ENCODE peak calls at places on chromosomes 11 and 22, in six cellular contexts. T is HS-27A, G is T-helper 2 cell, S is A172, O is mesothelial cell of epicardium, E is foreskin fibroblast. C is an unnamed sample.
A peak's percentile ranks its signal among the peaks of the same experiment; 100 is the strongest.

GRCh38 chr11:71931245-71931602 is 2.4 kb downstream of the RNF121 start:
- DNase-seq in T (no peak), G (no peak), S (no peak), O (no peak), E (no peak), C (no peak)

GRCh38 chr22:46233231-46233630 is 16.9 kb downstream of the CDPF1 start:
- DNase-seq in T (no peak), G (no peak), S (peak; percentile 46), O (no peak), E (peak; percentile 26), C (peak; percentile 52)

GRCh38 chr11:126082251-126083109 is 19.8 kb upstream of the CDON start:
- DNase-seq in T (no peak), G (no peak), S (no peak), O (no peak), E (no peak), C (no peak)

GRCh38 chr11:72627594-72628281 is 46.5 kb downstream of the PDE2A start:
- DNase-seq in T (no peak), G (no peak), S (no peak), O (no peak), E (no peak), C (no peak)

GRCh38 chr11:72336163-72336562 is 92.2 kb upstream of the PHOX2A start:
- DNase-seq in T (no peak), G (no peak), S (no peak), O (no peak), E (no peak), C (no peak)

GRCh38 chr11:57598831-57599155 is 1.3 kb downstream of the SERPING1 start:
- DNase-seq in T (no peak), G (no peak), S (no peak), O (no peak), E (peak; percentile 78), C (peak; percentile 37)

GRCh38 chr11:109704432-109704831 is 282.4 kb downstream of the C11orf87 start:
- DNase-seq in T (no peak), G (no peak), S (no peak), O (no peak), E (no peak), C (no peak)

GRCh38 chr11:15875934-15876333 is 480.4 kb downstream of the SOX6 start:
- DNase-seq in T (no peak), G (no peak), S (no peak), O (no peak), E (no peak), C (no peak)

GRCh38 chr11:62614275-62614674 is 1.2 kb downstream of the ROM1 start:
- DNase-seq in T (no peak), G (no peak), S (peak; percentile 54), O (no peak), E (peak; percentile 66), C (no peak)

GRCh38 chr11:14058061-14058460 is 95.5 kb downstream of the SPON1 start:
- DNase-seq in T (no peak), G (no peak), S (no peak), O (no peak), E (no peak), C (no peak)

GRCh38 chr11:105923814-105924213 is 98.2 kb downstream of the MSANTD4 start:
- DNase-seq in T (no peak), G (no peak), S (no peak), O (no peak), E (peak; percentile 84), C (peak; percentile 76)

GRCh38 chr22:44707752-44708151 is 5.7 kb downstream of the PRR5 start:
- DNase-seq in T (no peak), G (no peak), S (no peak), O (no peak), E (peak; percentile 56), C (no peak)

GRCh38 chr22:20396639-20397038 is 2.7 kb downstream of the ZNF74 start:
- DNase-seq in T (no peak), G (no peak), S (no peak), O (no peak), E (peak; percentile 50), C (peak; percentile 15)

GRCh38 chr11:82355313-82355823 is 378.3 kb downstream of the FAM181B start:
- DNase-seq in T (no peak), G (no peak), S (no peak), O (no peak), E (no peak), C (no peak)

GRCh38 chr11:33912405-33913361 is 20.8 kb upstream of the LMO2 start:
- DNase-seq in T (peak; percentile 14), G (no peak), S (peak; percentile 81), O (no peak), E (peak; percentile 87), C (peak; percentile 95)

GRCh38 chr11:12013771-12014170 is 5.3 kb upstream of the DKK3 start:
- DNase-seq in T (no peak), G (no peak), S (no peak), O (no peak), E (peak; percentile 45), C (no peak)

GRCh38 chr11:35484435-35484834 is 41.0 kb downstream of the PAMR1 start:
- DNase-seq in T (peak; percentile 94), G (no peak), S (peak; percentile 85), O (no peak), E (peak; percentile 84), C (peak; percentile 62)

GRCh38 chr11:77036398-77036797 is 2.2 kb downstream of the B3GNT6 start:
- DNase-seq in T (no peak), G (no peak), S (no peak), O (no peak), E (no peak), C (no peak)

GRCh38 chr11:68954970-68955958 is 25.5 kb downstream of the MRGPRD start:
- DNase-seq in T (no peak), G (no peak), S (peak; percentile 3), O (no peak), E (peak; percentile 88), C (peak; percentile 32)

GRCh38 chr11:85742873-85743275 is 56.9 kb upstream of the CCDC89 start:
- DNase-seq in T (no peak), G (no peak), S (no peak), O (no peak), E (no peak), C (no peak)

GRCh38 chr11:115541518-115541917 is 37.3 kb upstream of the CADM1 start:
- DNase-seq in T (no peak), G (no peak), S (no peak), O (no peak), E (no peak), C (no peak)

GRCh38 chr22:50729391-50730012 is 8.5 kb upstream of the ACR start:
- DNase-seq in T (no peak), G (no peak), S (no peak), O (no peak), E (no peak), C (no peak)

GRCh38 chr22:35742342-35743100 is 24.8 kb downstream of the APOL5 start:
- DNase-seq in T (peak; percentile 12), G (no peak), S (peak; percentile 73), O (no peak), E (peak; percentile 88), C (peak; percentile 76)

GRCh38 chr11:68843052-68843561 is 1.4 kb upstream of the CPT1A start:
- DNase-seq in T (no peak), G (peak; percentile 41), S (no peak), O (no peak), E (peak; percentile 23), C (peak; percentile 44)

C was measured in fibroblast of lung.